ENCODE peak calls at places on chromosomes 12 and 14, in five cellular contexts. R, K, B, L and Q are unnamed samples.

GRCh38 chr14:31752867-31753661 is 191.9 kb downstream of the NUBPL start:
- DNase-seq in R (no peak), K (no peak), B (no peak), L (no peak), Q (no peak)

GRCh38 chr14:66234411-66234810 is 251.8 kb upstream of the CCDC196 start:
- DNase-seq in R (no peak), K (no peak), B (no peak), L (no peak), Q (no peak)

GRCh38 chr12:88552672-88553079 is 27.6 kb downstream of the KITLG start:
- DNase-seq in R (no peak), K (no peak), B (no peak), L (no peak), Q (no peak)

GRCh38 chr12:2414810-2415567 is 362.2 kb downstream of the CACNA1C start:
- DNase-seq in R (no peak), K (peak), B (no peak), L (no peak), Q (no peak)

GRCh38 chr12:78931466-78931990 is 67.0 kb downstream of the SYT1 start:
- DNase-seq in R (no peak), K (no peak), B (no peak), L (no peak), Q (no peak)

GRCh38 chr14:29654910-29655590 is 272.6 kb downstream of the PRKD1 start:
- DNase-seq in R (no peak), K (peak), B (no peak), L (no peak), Q (no peak)

GRCh38 chr14:101402936-101403660 is 158.2 kb upstream of the DIO3 start:
- DNase-seq in R (no peak), K (no peak), B (no peak), L (no peak), Q (no peak)

GRCh38 chr14:105091335-105092123 is 26.3 kb upstream of the GPR132 start:
- DNase-seq in R (peak), K (peak), B (no peak), L (no peak), Q (no peak)

GRCh38 chr12:53578783-53579182 is 47.4 kb downstream of the ATF7 start:
- DNase-seq in R (no peak), K (no peak), B (no peak), L (no peak), Q (no peak)

GRCh38 chr12:64387201-64387816 is 3.2 kb downstream of the C12orf56 start:
- DNase-seq in R (no peak), K (no peak), B (no peak), L (no peak), Q (no peak)

GRCh38 chr12:76199808-76200207 is 115.3 kb upstream of the NAP1L1 start:
- DNase-seq in R (no peak), K (peak), B (peak), L (no peak), Q (no peak)

GRCh38 chr12:109553929-109554500 is 19.3 kb downstream of the MMAB start:
- DNase-seq in R (no peak), K (no peak), B (no peak), L (no peak), Q (no peak)

GRCh38 chr14:101717663-101718490 is 43.6 kb upstream of the PPP2R5C start:
- DNase-seq in R (no peak), K (no peak), B (no peak), L (no peak), Q (no peak)

GRCh38 chr14:67358914-67359313 is 690 bp downstream of the ATP6V1D start:
- DNase-seq in R (no peak), K (no peak), B (no peak), L (no peak), Q (no peak)

GRCh38 chr12:127013222-127013621 is 1253.7 kb upstream of the TMEM132C start:
- DNase-seq in R (no peak), K (no peak), B (no peak), L (no peak), Q (no peak)

GRCh38 chr12:25089738-25090137 is 105.2 kb downstream of the DNAI7 start:
- DNase-seq in R (no peak), K (no peak), B (no peak), L (no peak), Q (no peak)

GRCh38 chr14:64628940-64629403 is 75.3 kb upstream of the PLEKHG3 start:
- DNase-seq in R (no peak), K (peak), B (peak), L (no peak), Q (no peak)

GRCh38 chr14:61927521-61927920 is 165.3 kb downstream of the SNAPC1 start:
- DNase-seq in R (no peak), K (peak), B (peak), L (no peak), Q (no peak)

GRCh38 chr14:60245316-60246177 is 3.5 kb upstream of the PPM1A start:
- DNase-seq in R (no peak), K (no peak), B (no peak), L (no peak), Q (no peak)

GRCh38 chr12:62190921-62191746 is 69.1 kb upstream of the USP15 start:
- DNase-seq in R (peak), K (no peak), B (no peak), L (no peak), Q (peak)

GRCh38 chr12:1662761-1663439 is 28.0 kb upstream of the ADIPOR2 start:
- DNase-seq in R (peak), K (no peak), B (no peak), L (no peak), Q (peak)

GRCh38 chr12:21819678-21820077 is 45.2 kb upstream of the KCNJ8 start:
- DNase-seq in R (no peak), K (no peak), B (no peak), L (no peak), Q (no peak)

GRCh38 chr12:31568498-31568897 is 22.4 kb downstream of the DENND5B start:
- DNase-seq in R (no peak), K (no peak), B (no peak), L (no peak), Q (no peak)

GRCh38 chr12:12432373-12432772 is 75.5 kb downstream of the BORCS5 start:
- DNase-seq in R (no peak), K (peak), B (peak), L (no peak), Q (no peak)

GRCh38 chr14:39628087-39628486 is 195.9 kb upstream of the FBXO33 start:
- DNase-seq in R (no peak), K (no peak), B (no peak), L (no peak), Q (peak)